ENCODE peak calls at places on chromosomes 12 and 14, in six cellular contexts. P, U, Y, F, O and V are unnamed samples.

GRCh38 chr12:111730420-111730819 is 36.3 kb upstream of the ALDH2 start:
- DNase-seq in U (no peak), O (no peak), F (no peak), Y (no peak), P (no peak), V (no peak)

GRCh38 chr14:68405959-68406358 is 386.9 kb downstream of the ZFP36L1 start:
- DNase-seq in O (no peak), F (no peak), P (no peak), U (peak; percentile 20), Y (no peak), V (no peak)

GRCh38 chr14:68278568-68279436 is 459.2 kb downstream of the RAD51B start:
- DNase-seq in U (no peak), P (no peak), O (no peak), Y (no peak), F (no peak), V (no peak)

GRCh38 chr14:36935976-36936678 is 236.3 kb downstream of the SLC25A21 start:
- DNase-seq in U (no peak), F (no peak), P (no peak), O (no peak), Y (no peak), V (no peak)

GRCh38 chr14:70698288-70698687 is 56.6 kb downstream of the TTC9 start:
- DNase-seq in F (peak; percentile 34), O (no peak), U (no peak), Y (peak; percentile 74), P (no peak), V (no peak)

GRCh38 chr12:100348657-100349454 is 8.0 kb upstream of the SLC17A8 start:
- DNase-seq in O (no peak), P (no peak), Y (peak; percentile 26), F (no peak), U (no peak), V (no peak)

GRCh38 chr12:75876843-75877587 is 154.6 kb downstream of the PHLDA1 start:
- DNase-seq in F (no peak), Y (no peak), O (no peak), P (no peak), U (no peak), V (no peak)

GRCh38 chr12:105047303-105047702 is 37.0 kb downstream of the ALDH1L2 start:
- DNase-seq in P (no peak), O (no peak), F (no peak), Y (no peak), U (no peak), V (no peak)

GRCh38 chr12:115407036-115407435 is 723.1 kb upstream of the TBX3 start:
- DNase-seq in Y (no peak), O (no peak), U (no peak), F (no peak), P (no peak), V (no peak)

GRCh38 chr14:75381642-75382041 is 46.2 kb upstream of the JDP2 start:
- DNase-seq in F (no peak), O (no peak), U (no peak), P (no peak), Y (no peak), V (no peak)

GRCh38 chr12:61291647-61292046 is 968.6 kb upstream of the USP15 start:
- DNase-seq in P (no peak), U (no peak), O (no peak), F (no peak), Y (no peak), V (no peak)

GRCh38 chr12:31245822-31246469 is 80.0 kb downstream of the SINHCAF start:
- DNase-seq in F (no peak), P (no peak), U (no peak), O (no peak), Y (no peak), V (no peak)

GRCh38 chr14:38256358-38256840 is 506 bp upstream of the CLEC14A start:
- DNase-seq in P (peak; percentile 26), Y (no peak), U (no peak), F (peak; percentile 71), O (no peak), V (peak; percentile 1)

GRCh38 chr12:109926488-109927210 is 26.6 kb downstream of the TCHP start:
- DNase-seq in P (no peak), Y (no peak), U (no peak), F (no peak), O (no peak), V (no peak)

GRCh38 chr12:88658009-88658408 is 77.7 kb upstream of the KITLG start:
- DNase-seq in O (no peak), F (no peak), U (no peak), Y (no peak), P (no peak), V (no peak)

GRCh38 chr12:127191124-127191523 is 1075.8 kb upstream of the TMEM132C start:
- DNase-seq in F (no peak), Y (no peak), U (no peak), P (no peak), O (no peak), V (no peak)

GRCh38 chr12:124636138-124636968 is 68.9 kb upstream of the NCOR2 start:
- DNase-seq in O (no peak), P (peak; percentile 14), Y (no peak), F (peak; percentile 60), U (peak; percentile 83), V (no peak)

GRCh38 chr14:104184911-104185499 is 46.6 kb downstream of the KIF26A start:
- DNase-seq in F (peak; percentile 76), Y (no peak), U (no peak), P (no peak), O (no peak), V (no peak)

GRCh38 chr12:87756111-87756510 is 273.1 kb downstream of the C12orf50 start:
- DNase-seq in Y (no peak), O (no peak), U (no peak), P (no peak), F (no peak), V (no peak)

GRCh38 chr14:54046250-54046649 is 89.6 kb upstream of the BMP4 start:
- DNase-seq in P (no peak), U (no peak), Y (no peak), O (no peak), F (no peak), V (no peak)

GRCh38 chr14:59601056-59601455 is 24.4 kb upstream of the CCDC175 start:
- DNase-seq in P (no peak), U (no peak), Y (no peak), F (no peak), O (no peak), V (no peak)

GRCh38 chr14:91127411-91127810 is 13.5 kb downstream of the DGLUCY start:
- DNase-seq in Y (no peak), F (peak; percentile 60), O (no peak), U (no peak), P (no peak), V (no peak)

GRCh38 chr14:104968153-104968527 is 10.0 kb downstream of the AHNAK2 start:
- DNase-seq in Y (no peak), F (peak; percentile 90), U (no peak), O (no peak), P (no peak), V (no peak)

GRCh38 chr12:9372202-9372601 is 164.0 kb upstream of the PZP start:
- DNase-seq in F (no peak), O (no peak), P (no peak), U (no peak), Y (peak; percentile 9), V (no peak)

GRCh38 chr12:128763395-128763794 is 60.4 kb downstream of the SLC15A4 start:
- DNase-seq in P (no peak), F (no peak), O (no peak), U (no peak), Y (no peak), V (peak; percentile 84)

GRCh38 chr12:126069549-126070165 is 1004.4 kb downstream of the AACS start:
- DNase-seq in P (no peak), O (peak; percentile 19), F (no peak), Y (peak; percentile 45), U (peak; percentile 79), V (no peak)

GRCh38 chr12:112368856-112369255 is 13.4 kb downstream of the HECTD4 start:
- DNase-seq in O (no peak), Y (no peak), P (no peak), U (no peak), F (no peak), V (no peak)

GRCh38 chr12:66603981-66604380 is 74.9 kb downstream of the GRIP1 start:
- DNase-seq in F (no peak), P (no peak), U (no peak), Y (no peak), O (no peak), V (no peak)